ENCODE peak calls at places on chromosome X, in eight cellular contexts. E is Calu3, J is endothelial cell, U is NCI-H2081 treated with DMSO at 0.1 percent for 48 hours, A is GM04504, I is Right ventricle myocardium superior, S is GM23248, D is endothelial cell of umbilical vein. C is an unnamed sample.

GRCh38 chrX:101383679-101384078 is 2.3 kb downstream of the BTK start:
- DNase-seq in D (no peak), S (no peak), U (no peak), I (no peak), J (no peak), E (no peak), A (no peak), C (no peak)

GRCh38 chrX:85327060-85327333 is 52.5 kb downstream of the POF1B start:
- DNase-seq in I (no peak), J (no peak), S (no peak), D (no peak), U (no peak), A (no peak), E (no peak), C (no peak)

GRCh38 chrX:21723097-21723496 is 34.8 kb downstream of the SMPX start:
- DNase-seq in S (peak; percentile 46), E (no peak), I (no peak), U (no peak), D (no peak), A (no peak), J (peak; percentile 10), C (no peak)

GRCh38 chrX:149491812-149492211 is 13.3 kb downstream of the IDS start:
- DNase-seq in U (no peak), A (no peak), J (no peak), E (no peak), S (no peak), I (no peak), D (no peak), C (no peak)

GRCh38 chrX:57929373-57929772 is 19.1 kb upstream of the ZXDA start:
- DNase-seq in J (no peak), D (peak; percentile 37), A (no peak), E (no peak), S (peak; percentile 45), U (no peak), I (no peak), C (no peak)

GRCh38 chrX:135463937-135464336 is 42.2 kb downstream of the SMIM10L2A start:
- DNase-seq in A (no peak), U (no peak), D (peak; percentile 1), E (no peak), J (no peak), I (no peak), S (peak; percentile 43), C (peak; percentile 1)

GRCh38 chrX:34437586-34437985 is 219.5 kb downstream of the TMEM47 start:
- DNase-seq in I (peak; percentile 66), D (no peak), S (no peak), E (no peak), A (no peak), U (no peak), J (no peak), C (no peak)

GRCh38 chrX:19017271-19017670 is 33.4 kb upstream of the PHKA2 start:
- DNase-seq in D (no peak), J (peak; percentile 13), A (no peak), E (peak; percentile 30), S (peak; percentile 44), U (no peak), I (no peak), C (no peak)

GRCh38 chrX:154593201-154593600 is 8.3 kb downstream of the CTAG1A start:
- DNase-seq in E (no peak), U (no peak), I (no peak), J (no peak), S (no peak), D (no peak), A (no peak), C (no peak)

GRCh38 chrX:69158166-69159040 is 6.8 kb downstream of the PJA1 start:
- DNase-seq in J (peak; percentile 24), E (peak; percentile 74), D (peak; percentile 71), I (peak; percentile 65), U (no peak), S (peak; percentile 72), A (no peak), C (no peak)

GRCh38 chrX:13371191-13371590 is 51.3 kb upstream of the ATXN3L start:
- DNase-seq in J (no peak), U (no peak), E (no peak), D (no peak), I (no peak), S (no peak), A (no peak), C (no peak)

GRCh38 chrX:13551610-13552009 is 17.8 kb upstream of the EGFL6 start:
- DNase-seq in S (no peak), I (no peak), A (no peak), U (no peak), E (no peak), D (no peak), J (no peak), C (no peak)

GRCh38 chrX:109774136-109774535 is 41.1 kb upstream of the ACSL4 start:
- DNase-seq in S (peak; percentile 32), E (no peak), D (no peak), I (no peak), A (no peak), U (no peak), J (no peak), C (no peak)

GRCh38 chrX:43269201-43269600 is 386.9 kb upstream of the MAOA start:
- DNase-seq in I (no peak), J (no peak), E (no peak), U (no peak), S (no peak), A (no peak), D (peak; percentile 11), C (no peak)

GRCh38 chrX:22164770-22165388 is 107.8 kb upstream of the CBLL2 start:
- DNase-seq in I (no peak), U (no peak), A (peak; percentile 11), S (peak; percentile 0), D (no peak), E (no peak), J (no peak), C (no peak)

GRCh38 chrX:72272868-72273267 is 4.2 kb downstream of the RPS4X start:
- DNase-seq in S (peak; percentile 75), J (no peak), I (no peak), E (no peak), D (no peak), U (no peak), A (no peak), C (no peak)

GRCh38 chrX:138885886-138886285 is 174.4 kb upstream of the FGF13 start:
- DNase-seq in D (no peak), A (no peak), S (peak; percentile 68), U (no peak), E (no peak), J (no peak), I (no peak), C (no peak)

GRCh38 chrX:30957753-30958152 is 68.7 kb upstream of the TAB3 start:
- DNase-seq in A (peak; percentile 33), I (no peak), S (peak; percentile 50), E (peak; percentile 71), U (no peak), D (no peak), J (no peak), C (no peak)

GRCh38 chrX:134782796-134783195 is 124.5 kb upstream of the PLAC1 start:
- DNase-seq in J (peak; percentile 5), U (no peak), D (peak; percentile 54), E (no peak), A (peak; percentile 25), S (peak; percentile 64), I (no peak), C (no peak)

GRCh38 chrX:107451754-107452153 is 2.3 kb downstream of the FRMPD3 start:
- DNase-seq in U (no peak), D (no peak), A (no peak), E (no peak), J (no peak), I (no peak), S (no peak), C (peak; percentile 42)

GRCh38 chrX:18294893-18295292 is 59.6 kb downstream of the SCML2 start:
- DNase-seq in J (no peak), U (no peak), A (no peak), I (no peak), D (no peak), E (no peak), S (no peak), C (no peak)

GRCh38 chrX:1545776-1546408 is 8.9 kb upstream of the P2RY8 start:
- DNase-seq in U (no peak), S (no peak), J (no peak), I (no peak), D (no peak), A (no peak), E (no peak), C (no peak)

GRCh38 chrX:129678176-129678880 is 23.6 kb upstream of the APLN start:
- DNase-seq in I (peak; percentile 68), U (no peak), S (peak; percentile 62), J (no peak), E (peak; percentile 82), D (peak; percentile 22), A (no peak), C (peak; percentile 37)

GRCh38 chrX:141733371-141733770 is 34.8 kb upstream of the SPANXD start:
- DNase-seq in D (peak; percentile 41), S (no peak), E (no peak), I (no peak), J (no peak), A (no peak), U (no peak), C (no peak)

GRCh38 chrX:109934434-109934833 is 68.5 kb upstream of the TMEM164 start:
- DNase-seq in S (peak; percentile 15), D (no peak), U (no peak), I (no peak), A (no peak), E (no peak), J (no peak), C (no peak)

GRCh38 chrX:14266702-14267101 is 237.0 kb upstream of the GEMIN8 start:
- DNase-seq in E (no peak), I (no peak), U (no peak), J (no peak), A (no peak), S (no peak), D (no peak), C (no peak)

GRCh38 chrX:136711147-136711546 is 63.2 kb downstream of the CD40LG start:
- DNase-seq in U (no peak), A (no peak), I (no peak), E (peak; percentile 45), S (peak; percentile 51), D (peak; percentile 29), J (peak; percentile 24), C (no peak)

GRCh38 chrX:133741303-133741702 is 244.1 kb downstream of the GPC3 start:
- DNase-seq in J (no peak), U (no peak), I (no peak), D (no peak), E (no peak), A (no peak), S (peak; percentile 3), C (no peak)

C was measured in effector memory CD8-positive, alpha-beta T cell.